ENCODE peak calls at places on chromosomes 13 and 19, in four cellular contexts. M is MV-4-11; C is aorta; S is stimulated activated CD4-positive, alpha-beta T cell treated with anti-CD3 and anti-CD28 coated beads, Interleukin-4, amount 100 ng/mL, for 48 hours. Z is an unnamed sample.

GRCh38 chr13:100149389-100149788 is 60.5 kb downstream of the PCCA start:
- DNase-seq in C (no peak), S (no peak), M (no peak), Z (no peak)

GRCh38 chr19:21604941-21605548 is 99.6 kb downstream of the ZNF429 start:
- DNase-seq in M (no peak), C (no peak), S (no peak), Z (peak; percentile 12)

GRCh38 chr13:29529755-29530154 is 65.7 kb downstream of the SLC7A1 start:
- DNase-seq in M (no peak), S (no peak), C (no peak), Z (no peak)

GRCh38 chr19:50332014-50332263 is 2.8 kb upstream of the KCNC3 start:
- DNase-seq in M (no peak), C (peak; percentile 49), S (no peak), Z (no peak)

GRCh38 chr13:55654243-55654642 is 1486.5 kb upstream of the PRR20A start:
- DNase-seq in S (no peak), C (no peak), M (no peak), Z (no peak)

GRCh38 chr19:44539991-44540390 is 10.5 kb upstream of the CEACAM20 start:
- DNase-seq in C (no peak), S (no peak), M (no peak), Z (no peak)

GRCh38 chr13:23348270-23349126 is 85.0 kb downstream of the SACS start:
- DNase-seq in S (no peak), C (no peak), M (no peak), Z (no peak)

GRCh38 chr13:24148414-24149305 is 11.9 kb upstream of the SPATA13 start:
- DNase-seq in M (no peak), S (no peak), C (no peak), Z (peak; percentile 97)